ENCODE peak calls at places on chromosomes 3 and 15, in eight cellular contexts. D is LHCN-M2; Q is T-helper 2 cell; N is sciatic nerve; J is ELR; Z is Right ventricle myocardium superior; V is NCI-H2029 treated with DMSO at 0.1 percent for 48 hours; A is activated CD4-positive, alpha-beta T cell treated with anti-CD3 and anti-CD28 coated beads, Interleukin-2, amount 50 U/mL, for 24 hours. P is an unnamed sample.
A peak's percentile ranks its signal among the peaks of the same experiment; 100 is the strongest.

GRCh38 chr3:4817128-4817527 is 162.1 kb upstream of the BHLHE40 start:
- DNase-seq in D (no peak), Q (no peak), N (no peak), J (no peak), Z (no peak), V (no peak), A (no peak), P (no peak)

GRCh38 chr3:11009898-11010297 is 17.4 kb downstream of the SLC6A1 start:
- DNase-seq in D (no peak), Q (no peak), N (no peak), J (no peak), Z (no peak), V (no peak), A (no peak), P (no peak)

GRCh38 chr15:73683624-73684536 is at the start of gene CD276:
- DNase-seq in D (peak; percentile 65), Q (no peak), N (peak; percentile 87), J (peak; percentile 81), Z (peak; percentile 89), V (no peak), A (no peak), P (peak; percentile 53)

GRCh38 chr15:47887181-47887580 is 169.9 kb downstream of the SEMA6D start:
- DNase-seq in D (no peak), Q (no peak), N (no peak), J (no peak), Z (no peak), V (peak; percentile 64), A (no peak), P (no peak)

GRCh38 chr15:25089577-25089976 is 134.8 kb downstream of the SNRPN start:
- DNase-seq in D (no peak), Q (no peak), N (no peak), J (no peak), Z (no peak), V (no peak), A (no peak), P (no peak)

GRCh38 chr15:61116830-61117229 is 112.3 kb downstream of the RORA start:
- DNase-seq in D (no peak), Q (no peak), N (no peak), J (no peak), Z (no peak), V (no peak), A (no peak), P (no peak)

GRCh38 chr3:146921693-146922092 is 316.5 kb upstream of the PLSCR5 start:
- DNase-seq in D (no peak), Q (no peak), N (no peak), J (no peak), Z (no peak), V (no peak), A (no peak), P (no peak)

GRCh38 chr3:135803291-135803690 is 162.2 kb upstream of the PPP2R3A start:
- DNase-seq in D (peak; percentile 37), Q (no peak), N (no peak), J (peak; percentile 20), Z (no peak), V (no peak), A (no peak), P (no peak)

GRCh38 chr3:127676921-127677351 is 4.2 kb downstream of the ABTB1 start:
- DNase-seq in D (no peak), Q (no peak), N (peak; percentile 53), J (no peak), Z (peak; percentile 34), V (no peak), A (no peak), P (no peak)

GRCh38 chr3:185537369-185537970 is 14.9 kb downstream of the LIPH start:
- DNase-seq in D (peak; percentile 68), Q (no peak), N (no peak), J (peak; percentile 93), Z (peak; percentile 52), V (no peak), A (peak; percentile 49), P (peak; percentile 73)

GRCh38 chr15:90730290-90730689 is 13.1 kb downstream of the BLM start:
- DNase-seq in D (no peak), Q (no peak), N (no peak), J (no peak), Z (no peak), V (no peak), A (no peak), P (no peak)

GRCh38 chr3:128453521-128454309 is 13.0 kb downstream of the DNAJB8 start:
- DNase-seq in D (no peak), Q (no peak), N (no peak), J (no peak), Z (peak; percentile 27), V (no peak), A (no peak), P (no peak)